ENCODE peak calls at places on chromosomes 4 and X, in ten cellular contexts. R is DND-41, S is BJ, T is esophagus squamous epithelium, F is A549, J is IMR-90, Z is fibroblast of mammary gland, X is psoas muscle, Y is lower leg skin, N is Peyer's patch. O is an unnamed sample.

GRCh38 chrX:55484948-55485347 is 4.7 kb downstream of the USP51 start:
- DNase-seq in R (no peak), S (no peak), T (no peak), F (no peak), J (no peak), Z (no peak), X (no peak), Y (peak), N (no peak), O (no peak)

GRCh38 chrX:108437789-108438623 is at the start of gene COL4A6:
- DNase-seq in R (no peak), S (no peak), T (no peak), F (peak), J (no peak), Z (no peak), X (no peak), Y (no peak), N (no peak), O (peak)

GRCh38 chrX:70664726-70665125 is 220.1 kb downstream of the DLG3 start:
- DNase-seq in R (no peak), S (no peak), T (no peak), F (peak), J (peak), Z (peak), X (no peak), Y (no peak), N (no peak), O (peak)

GRCh38 chrX:16212024-16212423 is 44.7 kb downstream of the MAGEB17 start:
- DNase-seq in R (no peak), S (no peak), T (no peak), F (no peak), J (peak), Z (peak), X (no peak), Y (no peak), N (no peak), O (no peak)

GRCh38 chr4:159248383-159249178 is 145.7 kb downstream of the RAPGEF2 start:
- DNase-seq in R (no peak), S (peak), T (no peak), F (no peak), J (peak), Z (peak), X (no peak), Y (no peak), N (no peak), O (no peak)

GRCh38 chrX:40434443-40434842 is 146.3 kb upstream of the ATP6AP2 start:
- DNase-seq in R (no peak), S (no peak), T (no peak), F (no peak), J (no peak), Z (no peak), X (no peak), Y (peak), N (no peak), O (no peak)

GRCh38 chrX:39950035-39950688 is 147.6 kb downstream of the BCOR start:
- DNase-seq in R (no peak), S (no peak), T (no peak), F (no peak), J (peak), Z (peak), X (no peak), Y (no peak), N (no peak), O (no peak)

GRCh38 chrX:100649550-100650356 is 5.8 kb downstream of the SRPX2 start:
- DNase-seq in R (no peak), S (peak), T (no peak), F (no peak), J (peak), Z (peak), X (peak), Y (peak), N (peak), O (peak)

GRCh38 chr4:80138556-80139538 is 58.5 kb upstream of the PRDM8 start:
- DNase-seq in R (peak), S (no peak), T (no peak), F (no peak), J (peak), Z (peak), X (no peak), Y (no peak), N (peak), O (peak)

GRCh38 chrX:153075366-153075765 is 3.1 kb downstream of the PNMA6A start:
- DNase-seq in R (no peak), S (no peak), T (no peak), F (no peak), J (no peak), Z (no peak), X (no peak), Y (peak), N (no peak), O (no peak)

GRCh38 chr4:111952708-111953107 is 192.5 kb upstream of the FAM241A start:
- DNase-seq in R (no peak), S (no peak), T (no peak), F (no peak), J (no peak), Z (no peak), X (no peak), Y (no peak), N (no peak), O (no peak)

GRCh38 chrX:40581333-40581910 is 652 bp downstream of the ATP6AP2 start:
- DNase-seq in R (peak), S (no peak), T (no peak), F (peak), J (peak), Z (peak), X (no peak), Y (no peak), N (peak), O (peak)

GRCh38 chr4:187184513-187184912 is 460.9 kb upstream of the FAT1 start:
- DNase-seq in R (no peak), S (no peak), T (no peak), F (no peak), J (no peak), Z (no peak), X (no peak), Y (no peak), N (peak), O (no peak)

GRCh38 chr4:105748222-105748621 is 39.6 kb downstream of the GSTCD start:
- DNase-seq in R (no peak), S (no peak), T (no peak), F (no peak), J (no peak), Z (no peak), X (no peak), Y (no peak), N (no peak), O (no peak)

GRCh38 chr4:142265536-142265935 is 580.6 kb downstream of the INPP4B start:
- DNase-seq in R (no peak), S (peak), T (no peak), F (peak), J (peak), Z (peak), X (no peak), Y (no peak), N (no peak), O (peak)

GRCh38 chrX:71212536-71212935 is 10.5 kb upstream of the GJB1 start:
- DNase-seq in R (no peak), S (no peak), T (no peak), F (no peak), J (no peak), Z (no peak), X (no peak), Y (no peak), N (no peak), O (no peak)

GRCh38 chr4:47451657-47452056 is 11.8 kb downstream of the COMMD8 start:
- DNase-seq in R (no peak), S (peak), T (no peak), F (no peak), J (peak), Z (peak), X (no peak), Y (no peak), N (no peak), O (peak)

GRCh38 chr4:186010821-186011220 is 58.1 kb upstream of the TLR3 start:
- DNase-seq in R (no peak), S (no peak), T (no peak), F (no peak), J (no peak), Z (no peak), X (no peak), Y (no peak), N (no peak), O (no peak)

GRCh38 chr4:56681158-56681848 is at the start of gene HOPX:
- DNase-seq in R (no peak), S (no peak), T (no peak), F (no peak), J (no peak), Z (no peak), X (no peak), Y (peak), N (peak), O (peak)

GRCh38 chr4:122341906-122342305 is 36.9 kb upstream of the ADAD1 start:
- DNase-seq in R (no peak), S (peak), T (no peak), F (peak), J (peak), Z (peak), X (no peak), Y (no peak), N (no peak), O (peak)

GRCh38 chr4:152880263-152880662 is 55.9 kb upstream of the FHDC1 start:
- DNase-seq in R (no peak), S (no peak), T (no peak), F (no peak), J (no peak), Z (no peak), X (no peak), Y (no peak), N (no peak), O (no peak)

GRCh38 chr4:42329421-42329820 is 67.9 kb upstream of the SHISA3 start:
- DNase-seq in R (no peak), S (no peak), T (no peak), F (no peak), J (no peak), Z (peak), X (no peak), Y (no peak), N (no peak), O (no peak)

GRCh38 chrX:140661657-140662056 is 47.9 kb upstream of the LINC00632 start:
- DNase-seq in R (no peak), S (no peak), T (no peak), F (no peak), J (peak), Z (no peak), X (no peak), Y (no peak), N (no peak), O (no peak)

GRCh38 chr4:129092636-129093172 is 635 bp downstream of the SCLT1 start:
- DNase-seq in R (no peak), S (no peak), T (no peak), F (no peak), J (peak), Z (peak), X (no peak), Y (no peak), N (no peak), O (peak)

GRCh38 chr4:184899261-184900134 is 73.7 kb upstream of the ACSL1 start:
- DNase-seq in R (no peak), S (no peak), T (no peak), F (no peak), J (peak), Z (no peak), X (peak), Y (peak), N (no peak), O (no peak)

GRCh38 chrX:134717698-134718328 is 59.5 kb upstream of the PLAC1 start:
- DNase-seq in R (no peak), S (no peak), T (no peak), F (peak), J (peak), Z (peak), X (no peak), Y (no peak), N (no peak), O (peak)

GRCh38 chr4:66991521-66991920 is 553.8 kb downstream of the CENPC start:
- DNase-seq in R (no peak), S (no peak), T (no peak), F (no peak), J (no peak), Z (no peak), X (no peak), Y (no peak), N (no peak), O (no peak)

GRCh38 chr4:47493238-47494123 is 8.4 kb downstream of the ATP10D start:
- DNase-seq in R (no peak), S (no peak), T (no peak), F (no peak), J (no peak), Z (no peak), X (no peak), Y (no peak), N (no peak), O (no peak)

GRCh38 chr4:77293426-77293825 is 136.4 kb downstream of the CCNG2 start:
- DNase-seq in R (no peak), S (no peak), T (no peak), F (no peak), J (no peak), Z (no peak), X (no peak), Y (no peak), N (no peak), O (no peak)

GRCh38 chr4:176569301-176569700 is 223.4 kb downstream of the VEGFC start:
- DNase-seq in R (no peak), S (no peak), T (no peak), F (no peak), J (no peak), Z (peak), X (no peak), Y (no peak), N (no peak), O (peak)

GRCh38 chr4:170854097-170854496 is 764.3 kb upstream of the AADAT start:
- DNase-seq in R (no peak), S (no peak), T (no peak), F (no peak), J (no peak), Z (no peak), X (no peak), Y (no peak), N (no peak), O (no peak)

GRCh38 chr4:68469482-68469881 is 22.2 kb downstream of the TMPRSS11E start:
- DNase-seq in R (no peak), S (no peak), T (no peak), F (no peak), J (no peak), Z (no peak), X (no peak), Y (no peak), N (no peak), O (no peak)

GRCh38 chr4:127214936-127215335 is 417.8 kb upstream of the INTU start:
- DNase-seq in R (no peak), S (no peak), T (no peak), F (no peak), J (no peak), Z (no peak), X (no peak), Y (no peak), N (no peak), O (no peak)

GRCh38 chrX:32045149-32045548 is 973.3 kb upstream of the FTHL17 start:
- DNase-seq in R (no peak), S (no peak), T (no peak), F (no peak), J (no peak), Z (no peak), X (no peak), Y (no peak), N (no peak), O (no peak)

GRCh38 chrX:18039023-18039422 is 177.9 kb upstream of the RAI2 start:
- DNase-seq in R (no peak), S (no peak), T (no peak), F (no peak), J (no peak), Z (no peak), X (no peak), Y (no peak), N (no peak), O (no peak)

GRCh38 chrX:71366674-71367256 is 608 bp downstream of the TAF1 start:
- DNase-seq in R (peak), S (no peak), T (no peak), F (peak), J (peak), Z (no peak), X (peak), Y (peak), N (peak), O (peak)

DNA sequence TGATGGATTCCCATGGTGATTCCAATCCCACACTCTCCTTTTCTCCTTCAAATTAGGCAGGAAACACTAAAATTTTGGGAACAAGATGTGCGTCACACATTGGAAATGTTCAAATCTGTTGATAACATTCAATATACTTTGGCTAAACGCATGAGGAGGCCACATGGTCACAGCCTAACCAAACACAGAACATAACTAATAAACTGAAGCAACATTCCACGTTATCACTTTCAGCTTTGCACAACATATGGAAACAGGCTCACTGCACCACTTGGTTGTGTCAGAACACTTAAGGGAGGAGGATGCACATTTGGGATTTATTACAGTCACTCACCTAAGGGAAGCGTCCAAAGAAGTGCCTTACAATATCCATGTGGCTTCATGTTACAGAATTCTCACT is 4.7 kb downstream of the SH3RF1 start:
- DNase-seq in R (no peak), S (no peak), T (no peak), F (no peak), J (no peak), Z (no peak), X (no peak), Y (no peak), N (no peak), O (peak)
- H3K4me3 ChIP-seq in R (no peak), S (no peak), T (no peak), F (no peak), J (no peak), Z (no peak), X (peak), Y (no peak), N (no peak), O (no peak)

GRCh38 chr4:155777971-155778710 is 19.3 kb downstream of the GUCY1B1 start:
- DNase-seq in R (no peak), S (no peak), T (no peak), F (no peak), J (peak), Z (peak), X (no peak), Y (no peak), N (no peak), O (no peak)
- TF ChIP-seq CTCF in R (no peak), S (no peak), T (no peak), F (no peak), J (no peak), Z (no peak), X (no peak), Y (no peak), N (no peak), O (no peak)

GRCh38 chr4:183096276-183096965 is 2.6 kb upstream of the WWC2 start:
- DNase-seq in R (no peak), S (no peak), T (no peak), F (no peak), J (no peak), Z (no peak), X (no peak), Y (no peak), N (no peak), O (no peak)

GRCh38 chr4:183098723-183099536 is at the start of gene WWC2:
- DNase-seq in R (no peak), S (peak), T (peak), F (peak), J (peak), Z (peak), X (peak), Y (peak), N (peak), O (peak)

GRCh38 chr4:183099537-183100297 is 660 bp downstream of the WWC2 start:
- DNase-seq in R (no peak), S (no peak), T (no peak), F (peak), J (no peak), Z (no peak), X (peak), Y (peak), N (no peak), O (no peak)

GRCh38 chr4:183098080-183098722 is 856 bp upstream of the WWC2 start:
- DNase-seq in R (no peak), S (no peak), T (no peak), F (peak), J (peak), Z (peak), X (peak), Y (peak), N (peak), O (peak)

GRCh38 chr4:183097251-183098079 is 1.6 kb upstream of the WWC2 start:
- DNase-seq in R (no peak), S (no peak), T (no peak), F (no peak), J (no peak), Z (peak), X (peak), Y (peak), N (no peak), O (no peak)
- H3K4me3 ChIP-seq in R (no peak), S (peak), T (peak), F (peak), J (peak), Z (peak), X (peak), Y (peak), N (peak), O (peak)

DNA sequence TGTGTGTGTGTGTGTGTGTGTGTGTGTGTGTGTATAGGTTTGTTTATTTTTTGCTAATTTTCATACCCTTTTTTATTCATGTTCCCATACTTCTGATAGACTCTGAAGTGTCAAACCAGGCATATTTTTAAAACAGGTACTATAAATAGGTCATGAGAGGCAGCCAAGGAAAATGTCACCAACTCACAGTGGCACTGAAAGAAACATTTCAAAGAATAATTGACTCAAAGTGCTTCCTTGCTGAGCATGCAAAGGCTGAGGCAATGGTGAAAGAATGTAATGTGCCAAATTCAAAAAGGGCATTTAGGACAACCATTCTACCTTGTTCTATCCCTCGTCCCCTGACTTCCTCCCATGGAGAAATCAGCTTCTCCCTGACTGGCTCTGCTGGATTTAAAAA is 95.5 kb downstream of the EIF4E start:
- DNase-seq in R (no peak), S (no peak), T (no peak), F (no peak), J (no peak), Z (no peak), X (no peak), Y (no peak), N (no peak), O (no peak)
- TF ChIP-seq CTCF in R (no peak), S (no peak), T (no peak), F (no peak), J (no peak), Z (no peak), X (no peak), Y (no peak), N (no peak), O (no peak)

GRCh38 chr4:181874582-181874981 is 368.6 kb upstream of the TENM3 start:
- DNase-seq in R (no peak), S (no peak), T (no peak), F (no peak), J (no peak), Z (no peak), X (no peak), Y (no peak), N (no peak), O (no peak)

GRCh38 chr4:181870326-181870725 is 372.9 kb upstream of the TENM3 start:
- DNase-seq in R (no peak), S (no peak), T (no peak), F (no peak), J (peak), Z (peak), X (no peak), Y (no peak), N (no peak), O (peak)
- H3K4me3 ChIP-seq in R (no peak), S (no peak), T (no peak), F (no peak), J (no peak), Z (no peak), X (no peak), Y (no peak), N (no peak), O (no peak)

O was measured in foreskin fibroblast.